ENCODE peak calls at places on chromosomes 2 and 18, in seven cellular contexts. O, V, F, R, U, Y and L are unnamed samples.

GRCh38 chr2:234686088-234686890 is 189.4 kb upstream of the ARL4C start:
- DNase-seq in O (peak), V (no peak), F (no peak), R (no peak), U (peak), Y (peak), L (no peak)

GRCh38 chr2:88735853-88736252 is 44.4 kb downstream of the RPIA start:
- DNase-seq in O (no peak), V (peak), F (no peak), R (no peak), U (peak), Y (no peak), L (no peak)

GRCh38 chr2:135935914-135936313 is 49.5 kb downstream of the DARS1 start:
- DNase-seq in O (no peak), V (no peak), F (no peak), R (no peak), U (no peak), Y (no peak), L (no peak)

GRCh38 chr2:110979834-110980612 is 140.7 kb upstream of the BCL2L11 start:
- DNase-seq in O (peak), V (no peak), F (no peak), R (no peak), U (no peak), Y (no peak), L (no peak)

GRCh38 chr2:26976242-26976641 is 5.8 kb downstream of the MAPRE3 start:
- DNase-seq in O (no peak), V (no peak), F (peak), R (no peak), U (no peak), Y (peak), L (no peak)

GRCh38 chr2:142130111-142131015 is 453 bp downstream of the LRP1B start:
- DNase-seq in O (peak), V (peak), F (peak), R (peak), U (peak), Y (peak), L (peak)

GRCh38 chr18:44632469-44633145 is 48.1 kb upstream of the SETBP1 start:
- DNase-seq in O (no peak), V (no peak), F (no peak), R (no peak), U (no peak), Y (no peak), L (no peak)

GRCh38 chr2:173764094-173764493 is 201.1 kb downstream of the SP3 start:
- DNase-seq in O (no peak), V (no peak), F (no peak), R (no peak), U (no peak), Y (peak), L (no peak)

GRCh38 chr2:25257931-25258771 is 83.6 kb downstream of the DNMT3A start:
- DNase-seq in O (peak), V (no peak), F (no peak), R (no peak), U (no peak), Y (no peak), L (no peak)

GRCh38 chr2:79585701-79586428 is 73.0 kb downstream of the CTNNA2 start:
- DNase-seq in O (peak), V (no peak), F (peak), R (no peak), U (peak), Y (peak), L (no peak)

GRCh38 chr2:189628817-189629552 is 32.3 kb upstream of the ASNSD1 start:
- DNase-seq in O (peak), V (no peak), F (no peak), R (no peak), U (peak), Y (peak), L (no peak)

GRCh38 chr2:128357561-128358370 is 39.1 kb upstream of the HS6ST1 start:
- DNase-seq in O (no peak), V (no peak), F (no peak), R (no peak), U (no peak), Y (no peak), L (no peak)

GRCh38 chr2:96502891-96503636 is 2.1 kb downstream of the NEURL3 start:
- DNase-seq in O (no peak), V (no peak), F (no peak), R (no peak), U (no peak), Y (no peak), L (peak)

GRCh38 chr18:71529708-71530303 is 1014.3 kb downstream of the CBLN2 start:
- DNase-seq in O (no peak), V (no peak), F (no peak), R (no peak), U (no peak), Y (peak), L (no peak)

GRCh38 chr2:202307690-202308089 is 42.1 kb downstream of the NOP58 start:
- DNase-seq in O (peak), V (no peak), F (no peak), R (peak), U (peak), Y (no peak), L (no peak)

GRCh38 chr2:196963961-196964360 is 37.5 kb upstream of the PGAP1 start:
- DNase-seq in O (no peak), V (no peak), F (no peak), R (no peak), U (no peak), Y (no peak), L (no peak)

GRCh38 chr2:217935245-217935879 is 67.4 kb downstream of the TNS1 start:
- DNase-seq in O (no peak), V (no peak), F (peak), R (no peak), U (no peak), Y (peak), L (peak)

GRCh38 chr18:72544092-72544886 is at the start of gene CBLN2:
- DNase-seq in O (peak), V (no peak), F (peak), R (peak), U (peak), Y (peak), L (peak)

GRCh38 chr18:24244698-24245097 is 105.8 kb downstream of the CABYR start:
- DNase-seq in O (no peak), V (no peak), F (no peak), R (no peak), U (no peak), Y (no peak), L (no peak)

GRCh38 chr2:196391149-196391479 is 219.7 kb upstream of the STK17B start:
- DNase-seq in O (no peak), V (no peak), F (no peak), R (no peak), U (no peak), Y (no peak), L (no peak)

GRCh38 chr2:224379210-224379609 is 22.7 kb downstream of the FAM124B start:
- DNase-seq in O (no peak), V (no peak), F (no peak), R (no peak), U (no peak), Y (no peak), L (no peak)

GRCh38 chr2:230602562-230603230 is 109.9 kb upstream of the CAB39 start:
- DNase-seq in O (no peak), V (no peak), F (no peak), R (no peak), U (no peak), Y (no peak), L (no peak)

GRCh38 chr18:8332286-8332685 is 277.0 kb upstream of the RAB12 start:
- DNase-seq in O (no peak), V (no peak), F (peak), R (no peak), U (no peak), Y (no peak), L (no peak)

GRCh38 chr2:27729198-27729597 is 42.3 kb upstream of the MRPL33 start:
- DNase-seq in O (no peak), V (no peak), F (no peak), R (no peak), U (no peak), Y (no peak), L (no peak)

GRCh38 chr2:5668682-5669267 is 23.4 kb upstream of the SOX11 start:
- DNase-seq in O (no peak), V (no peak), F (no peak), R (no peak), U (no peak), Y (no peak), L (no peak)

GRCh38 chr2:181970160-181970794 is 15.4 kb upstream of the PPP1R1C start:
- DNase-seq in O (peak), V (no peak), F (no peak), R (no peak), U (no peak), Y (no peak), L (no peak)

GRCh38 chr2:10239561-10239967 is 63.1 kb upstream of the HPCAL1 start:
- DNase-seq in O (peak), V (no peak), F (no peak), R (no peak), U (no peak), Y (no peak), L (no peak)

GRCh38 chr2:64846175-64846574 is 143.0 kb upstream of the SLC1A4 start:
- DNase-seq in O (no peak), V (no peak), F (peak), R (no peak), U (no peak), Y (peak), L (no peak)

GRCh38 chr18:12008181-12008767 is 27.0 kb downstream of the IMPA2 start:
- DNase-seq in O (no peak), V (no peak), F (no peak), R (no peak), U (no peak), Y (no peak), L (no peak)

GRCh38 chr2:173279528-173279868 is 75.2 kb upstream of the CDCA7 start:
- DNase-seq in O (no peak), V (no peak), F (no peak), R (no peak), U (no peak), Y (no peak), L (no peak)

GRCh38 chr2:152696476-152696875 is 20.8 kb downstream of the PRPF40A start:
- DNase-seq in O (no peak), V (no peak), F (no peak), R (no peak), U (no peak), Y (no peak), L (no peak)

GRCh38 chr2:152695763-152696162 is 21.5 kb downstream of the PRPF40A start:
- DNase-seq in O (no peak), V (no peak), F (no peak), R (no peak), U (no peak), Y (no peak), L (no peak)

GRCh38 chr2:152693033-152693432 is 24.2 kb downstream of the PRPF40A start:
- DNase-seq in O (no peak), V (no peak), F (no peak), R (no peak), U (no peak), Y (no peak), L (no peak)

GRCh38 chr2:152694161-152694661 is 23.1 kb downstream of the PRPF40A start:
- DNase-seq in O (peak), V (no peak), F (peak), R (no peak), U (peak), Y (peak), L (no peak)
- H3K4me3 ChIP-seq in O (no peak), V (no peak), F (peak), R (no peak), U (peak), Y (peak), L (no peak)

DNA sequence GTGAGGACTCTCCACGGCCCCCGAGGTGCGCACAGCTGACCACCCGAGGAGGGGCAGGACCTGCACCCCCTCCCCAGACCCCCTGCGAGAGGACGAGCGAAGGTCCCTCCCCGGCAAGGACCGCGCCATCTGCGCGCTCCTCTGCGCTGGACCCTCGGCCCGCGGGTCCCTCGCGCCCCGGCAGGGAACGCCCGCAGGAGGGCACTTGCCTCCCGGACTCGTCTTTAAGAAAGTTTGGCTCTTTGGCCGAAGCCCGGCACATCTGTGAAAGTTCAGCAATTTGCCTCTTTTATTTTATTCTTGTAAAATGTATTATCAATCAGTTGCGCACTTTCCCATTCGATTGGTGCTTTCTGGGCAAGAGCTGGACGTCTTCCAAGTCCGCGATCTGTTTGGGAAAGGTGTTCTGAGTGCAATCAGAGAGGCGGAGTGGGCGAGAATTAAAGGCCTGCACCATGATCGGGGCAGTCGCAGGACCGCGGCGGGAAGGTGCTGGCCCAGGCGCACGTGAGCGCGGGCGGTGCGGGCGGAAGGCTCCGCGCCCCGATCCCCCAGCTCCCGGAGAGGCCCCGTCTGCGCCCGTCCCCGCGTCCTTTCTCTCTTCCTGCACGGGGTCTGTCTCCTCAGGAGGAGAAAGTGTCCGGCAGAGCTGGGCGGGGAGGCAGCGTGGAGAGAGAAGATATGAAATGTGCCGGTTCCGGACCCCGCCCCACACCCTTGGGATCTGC is 1.6 kb upstream of the ALKAL2 start:
- DNase-seq in O (peak), V (no peak), F (peak), R (no peak), U (peak), Y (no peak), L (peak)
- H3K4me3 ChIP-seq in O (peak), V (no peak), F (peak), R (peak), U (peak), Y (peak), L (peak)

GRCh38 chr2:241843321-241844065 is 15.2 kb downstream of the PDCD1 start:
- DNase-seq in O (no peak), V (no peak), F (no peak), R (peak), U (no peak), Y (no peak), L (no peak)

GRCh38 chr2:241842620-241843211 is 16.0 kb downstream of the PDCD1 start:
- DNase-seq in O (no peak), V (no peak), F (no peak), R (peak), U (no peak), Y (no peak), L (no peak)

GRCh38 chr2:241842067-241842415 is 16.7 kb downstream of the PDCD1 start:
- DNase-seq in O (no peak), V (no peak), F (no peak), R (no peak), U (no peak), Y (no peak), L (no peak)

GRCh38 chr2:241844831-241845578 is 13.7 kb downstream of the PDCD1 start:
- DNase-seq in O (no peak), V (no peak), F (no peak), R (no peak), U (no peak), Y (no peak), L (no peak)

GRCh38 chr2:241844066-241844728 is 14.5 kb downstream of the PDCD1 start:
- DNase-seq in O (peak), V (peak), F (peak), R (peak), U (peak), Y (peak), L (peak)
- H3K4me3 ChIP-seq in O (no peak), V (peak), F (peak), R (peak), U (peak), Y (peak), L (peak)

GRCh38 chr2:150387586-150388288 is 99.7 kb downstream of the RND3 start:
- DNase-seq in O (no peak), V (no peak), F (peak), R (peak), U (no peak), Y (peak), L (no peak)
- H3K4me3 ChIP-seq in O (no peak), V (no peak), F (no peak), R (no peak), U (no peak), Y (no peak), L (no peak)

GRCh38 chr2:81895620-81896245 is 1591.2 kb upstream of the LRRTM1 start:
- DNase-seq in O (no peak), V (no peak), F (no peak), R (no peak), U (no peak), Y (no peak), L (no peak)
- H3K4me3 ChIP-seq in O (no peak), V (no peak), F (no peak), R (no peak), U (no peak), Y (no peak), L (no peak)

DNA sequence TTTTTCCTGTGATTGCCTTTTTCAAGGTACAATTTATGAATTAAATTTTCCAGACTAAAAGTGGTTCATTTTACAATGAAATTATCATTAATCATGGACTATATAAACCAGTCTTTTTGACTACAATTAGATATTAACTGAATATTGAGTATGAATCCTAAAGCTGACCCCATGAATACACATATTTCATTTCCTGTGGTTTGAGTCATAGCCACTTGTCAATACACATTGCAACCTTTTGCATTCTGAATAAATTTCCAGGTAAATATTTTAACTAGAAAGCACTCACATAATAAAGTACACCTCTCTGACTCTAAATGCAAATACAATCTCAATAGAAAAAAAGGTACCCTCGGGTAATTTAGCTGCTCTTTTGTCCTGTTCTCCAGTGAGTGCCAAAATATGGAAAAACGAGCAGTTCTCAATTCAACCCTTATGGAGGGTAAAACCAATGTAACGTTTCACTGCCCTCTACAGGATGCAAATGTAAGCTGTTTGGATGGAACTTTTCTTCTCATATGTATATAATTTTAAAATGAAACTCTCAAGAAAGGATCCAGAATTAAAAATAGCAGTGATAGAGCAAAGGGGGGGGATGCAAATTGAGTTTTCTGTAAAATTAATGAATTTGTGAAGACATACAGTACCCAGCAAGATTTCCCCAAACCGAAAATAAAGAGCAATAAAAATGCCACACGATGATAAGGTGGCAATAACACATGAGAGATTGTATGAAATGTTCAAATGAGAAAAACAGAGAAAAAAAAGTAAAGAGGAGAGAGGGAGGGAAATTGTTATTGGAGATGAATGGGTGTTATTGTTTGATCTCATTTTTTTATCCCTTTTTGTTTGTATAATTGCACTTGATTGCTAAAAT is 1795.7 kb upstream of the PIK3C3 start:
- DNase-seq in O (peak), V (peak), F (peak), R (no peak), U (peak), Y (peak), L (no peak)
- H3K4me3 ChIP-seq in O (no peak), V (peak), F (no peak), R (no peak), U (no peak), Y (no peak), L (no peak)

GRCh38 chr2:205030695-205031094 is 485.4 kb downstream of the PARD3B start:
- DNase-seq in O (no peak), V (no peak), F (no peak), R (no peak), U (no peak), Y (no peak), L (no peak)

GRCh38 chr2:205022751-205023150 is 477.5 kb downstream of the PARD3B start:
- DNase-seq in O (no peak), V (no peak), F (no peak), R (no peak), U (no peak), Y (no peak), L (no peak)

GRCh38 chr2:205020673-205021072 is 475.4 kb downstream of the PARD3B start:
- DNase-seq in O (no peak), V (no peak), F (no peak), R (no peak), U (no peak), Y (no peak), L (no peak)

GRCh38 chr2:205025580-205026240 is 480.4 kb downstream of the PARD3B start:
- DNase-seq in O (no peak), V (no peak), F (peak), R (no peak), U (no peak), Y (peak), L (no peak)

DNA sequence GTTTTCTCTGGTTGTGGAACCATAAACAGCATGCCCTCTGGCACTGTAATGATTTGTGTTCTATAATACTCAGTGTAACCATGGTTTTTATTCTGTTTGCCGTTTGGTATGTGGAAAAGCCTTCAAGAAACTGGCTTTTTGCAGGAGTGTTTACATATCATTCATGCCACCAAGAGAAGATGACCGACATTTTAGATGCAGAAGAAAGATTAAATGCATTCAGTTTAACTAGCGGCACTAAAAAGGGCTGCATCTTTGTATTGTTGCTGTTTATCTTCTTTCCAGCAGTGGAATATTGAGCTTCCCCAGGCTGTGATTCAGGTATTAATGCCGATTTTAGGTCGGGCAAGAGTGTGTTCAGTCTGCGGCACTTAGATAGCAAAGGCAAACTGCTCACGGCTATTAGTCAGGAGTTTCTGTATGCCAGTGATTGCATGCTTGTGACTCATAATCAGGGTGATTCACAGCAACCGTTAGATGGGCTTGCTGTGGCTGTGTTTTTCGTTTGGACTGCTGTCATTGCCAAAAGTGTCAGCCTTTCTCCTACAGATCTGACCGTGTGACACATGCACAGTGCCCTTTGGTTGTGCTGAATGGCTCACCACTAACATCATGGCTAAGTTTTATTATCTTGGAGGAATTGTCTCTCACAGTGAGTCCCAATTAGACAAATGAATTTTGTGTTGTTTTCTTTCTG is 479.7 kb downstream of the PARD3B start:
- DNase-seq in O (peak), V (peak), F (peak), R (peak), U (peak), Y (peak), L (peak)
- H3K4me3 ChIP-seq in O (no peak), V (no peak), F (peak), R (peak), U (peak), Y (no peak), L (no peak)